ENCODE peak calls at places on chromosomes 1 and 21, in four cellular contexts. A is GM23338, M is IMR-90, E is Karpas-422. Z is an unnamed sample.

GRCh38 chr1:19156676-19157075 is 53.4 kb downstream of the UBR4 start:
- DNase-seq in A (no peak), M (peak; percentile 44), E (no peak), Z (no peak)

GRCh38 chr21:17858764-17859163 is 39.6 kb upstream of the C21orf91 start:
- DNase-seq in A (no peak), M (no peak), E (no peak), Z (no peak)

GRCh38 chr1:117795792-117796191 is 133.6 kb downstream of the GDAP2 start:
- DNase-seq in A (no peak), M (no peak), E (no peak), Z (no peak)

GRCh38 chr21:43744725-43745124 is 25.8 kb downstream of the PDXK start:
- DNase-seq in A (no peak), M (no peak), E (no peak), Z (no peak)

GRCh38 chr1:245031041-245031440 is 123.7 kb upstream of the KIF26B start:
- DNase-seq in A (no peak), M (no peak), E (peak; percentile 4), Z (no peak)

GRCh38 chr1:217443845-217444244 is 187.0 kb downstream of the GPATCH2 start:
- DNase-seq in A (no peak), M (no peak), E (no peak), Z (no peak)

GRCh38 chr1:59967141-59967697 is 40.6 kb upstream of the CYP2J2 start:
- DNase-seq in A (no peak), M (peak; percentile 59), E (no peak), Z (no peak)

GRCh38 chr1:245245021-245245667 is 90.4 kb downstream of the KIF26B start:
- DNase-seq in A (no peak), M (no peak), E (no peak), Z (no peak)

GRCh38 chr1:207186503-207186902 is 82.5 kb downstream of the C4BPA start:
- DNase-seq in A (no peak), M (no peak), E (no peak), Z (no peak)

GRCh38 chr1:85756864-85757263 is 48.6 kb upstream of the ZNHIT6 start:
- DNase-seq in A (no peak), M (no peak), E (no peak), Z (no peak)

DNA sequence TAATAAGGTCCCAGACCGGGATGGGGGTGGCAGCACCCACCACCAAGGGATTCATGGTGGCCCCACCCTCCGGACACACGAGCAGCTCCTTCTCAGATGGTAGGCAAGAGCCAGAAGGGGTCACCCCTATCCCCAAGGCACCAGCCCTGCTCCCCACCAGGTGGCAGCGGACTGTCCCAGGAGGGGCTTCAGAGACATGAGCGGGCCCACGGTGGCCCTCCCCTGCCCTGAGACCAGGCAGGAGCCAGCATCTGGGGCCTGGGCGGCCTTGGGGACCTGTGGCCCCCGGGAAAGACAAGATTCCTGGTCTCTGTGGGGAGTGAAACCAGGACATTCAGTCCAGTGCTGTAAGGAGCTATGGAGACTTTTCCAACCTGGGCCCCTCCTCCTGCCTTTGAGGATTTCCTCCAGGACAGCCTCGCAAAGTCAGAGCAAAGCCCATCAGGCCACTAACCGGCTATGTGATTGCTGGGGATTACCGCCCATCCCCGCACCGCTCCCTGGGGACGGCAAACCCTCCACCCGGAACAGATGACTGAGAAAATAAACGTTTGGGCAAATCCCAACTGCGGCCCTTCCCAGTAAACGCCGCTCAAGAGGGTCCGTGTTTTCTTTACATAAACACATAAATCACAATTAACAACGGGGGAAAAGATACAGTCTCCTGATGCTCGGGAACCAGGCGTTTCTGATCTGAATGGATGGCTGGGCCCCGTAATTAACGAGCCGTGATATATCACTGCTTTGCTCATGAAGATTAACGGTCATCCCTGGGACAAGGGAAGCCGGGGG is 50.9 kb upstream of the ARHGEF16 start:
- DNase-seq in A (peak; percentile 74), M (no peak), E (no peak), Z (no peak)
- H3K27ac ChIP-seq in A (no peak overlapping the region), M (no peak overlapping the region), E (no peak overlapping the region), Z (no peak overlapping the region)

GRCh38 chr21:44931137-44931500 is 8.7 kb upstream of the SLX9 start:
- DNase-seq in A (peak; percentile 57), M (no peak), E (peak; percentile 98), Z (no peak)
- H3K27me3 ChIP-seq in A (peaks cover 85% of the 10 kb centered on the region), M (peaks cover 70% of the 10 kb centered on the region), E (no peaks in the 10 kb centered on the region), Z (no peaks in the 10 kb centered on the region)

DNA sequence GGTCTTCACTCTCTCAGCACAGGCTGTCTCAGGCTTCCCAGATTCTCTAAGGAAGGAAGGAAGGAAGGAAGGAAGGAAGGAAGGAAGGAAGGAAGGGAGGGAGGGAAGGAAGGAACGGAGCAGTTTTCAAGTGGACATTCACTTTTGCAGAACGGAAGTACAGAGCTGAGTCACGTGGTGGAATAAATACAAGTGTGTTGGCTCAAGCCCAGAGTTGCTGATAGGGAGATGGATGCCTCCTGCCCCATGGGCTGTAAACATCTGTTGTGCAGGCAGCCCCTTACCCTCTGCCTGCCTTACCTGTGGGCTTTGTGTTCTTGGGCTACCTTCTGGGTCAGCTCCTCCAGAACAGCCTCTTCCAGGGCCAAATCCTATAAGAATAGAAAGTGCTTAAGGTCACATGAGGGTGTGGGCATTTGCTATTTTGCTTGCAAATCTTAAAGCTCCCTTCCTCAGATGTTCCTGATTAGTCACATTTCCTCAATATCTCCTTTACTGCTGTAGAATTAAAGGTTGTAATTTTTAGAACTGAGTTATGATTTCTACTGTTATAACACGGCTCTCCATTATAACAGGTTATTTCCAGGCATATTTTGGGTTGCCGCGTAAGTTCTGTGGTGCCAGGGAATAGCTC is 121.7 kb downstream of the SMYD2 start:
- DNase-seq in A (no peak), M (peak; percentile 57), E (no peak), Z (no peak)
- H3K4me1 ChIP-seq in A (peaks cover 26% of the 10 kb centered on the region), M (peaks cover 18% of the 10 kb centered on the region), E (peaks cover 25% of the 10 kb centered on the region), Z (no peaks in the 10 kb centered on the region)

DNA sequence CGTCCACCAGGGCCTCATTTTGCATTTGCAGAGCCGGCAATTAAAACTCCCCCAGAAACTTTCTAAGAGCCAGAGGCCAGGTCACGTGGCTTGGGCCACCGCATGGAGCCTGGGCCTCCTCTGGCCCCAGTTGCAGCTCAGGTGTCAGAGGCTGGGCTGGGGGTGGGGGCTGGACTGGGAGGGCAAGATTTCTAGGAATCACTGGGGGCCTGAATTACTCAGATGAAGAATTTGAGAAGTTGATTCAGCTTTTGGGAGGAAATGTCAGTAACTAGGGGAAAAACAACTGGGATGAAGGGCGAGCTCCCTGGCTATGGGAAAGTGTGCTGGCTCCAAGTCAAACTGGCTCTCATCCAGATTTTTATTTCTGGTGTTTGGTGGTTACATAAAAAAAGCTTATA is 151.0 kb downstream of the CDC7 start:
- DNase-seq in A (no peak), M (peak; percentile 56), E (no peak), Z (no peak)
- H3K27ac ChIP-seq in A (no peak overlapping the region), M (peak overlapping the region; percentile 71), E (no peak overlapping the region), Z (no peak overlapping the region)

DNA sequence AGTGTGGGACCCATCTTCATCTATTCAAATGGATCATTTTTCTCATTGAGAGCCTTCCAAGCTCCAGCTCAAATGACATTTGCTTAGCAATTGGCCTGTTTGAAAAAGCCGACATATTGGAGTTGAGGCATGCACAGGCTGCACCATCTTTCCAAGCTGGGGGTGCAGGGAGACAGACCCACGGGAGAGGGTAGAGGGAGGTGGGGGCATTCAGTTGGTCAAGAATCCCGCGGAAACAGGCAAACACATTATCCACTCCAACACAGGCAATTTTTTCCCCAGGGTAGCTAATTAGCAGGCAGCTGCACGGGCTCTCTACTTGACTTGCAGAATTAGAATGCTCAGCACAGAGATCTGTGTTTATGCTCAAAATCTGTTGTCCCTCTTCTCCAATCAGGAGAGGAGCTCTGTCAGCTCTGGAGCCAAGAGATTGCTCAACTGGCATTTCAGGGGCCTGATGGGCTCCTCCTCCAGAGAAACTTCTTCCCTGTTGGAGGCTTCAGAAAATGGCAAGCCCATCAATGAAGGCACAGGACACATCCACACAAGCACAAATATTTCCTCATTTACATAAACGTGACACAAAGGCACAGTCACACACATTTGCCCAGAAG is 267.8 kb downstream of the FOXD2 start:
- DNase-seq in A (no peak), M (no peak), E (no peak), Z (no peak)
- H3K27me3 ChIP-seq in A (peaks cover 63% of the 10 kb centered on the region), M (peaks cover 36% of the 10 kb centered on the region), E (no peaks in the 10 kb centered on the region), Z (peaks cover 9% of the 10 kb centered on the region)

GRCh38 chr1:11653616-11654570 is at the start of gene FBXO2:
- DNase-seq in A (peak; percentile 34), M (no peak), E (no peak), Z (no peak)

GRCh38 chr1:11654571-11655262 is at the start of gene FBXO44:
- DNase-seq in A (peak; percentile 91), M (no peak), E (no peak), Z (peak; percentile 53)

GRCh38 chr1:11651017-11651416 is 3.2 kb downstream of the FBXO2 start:
- DNase-seq in A (no peak), M (no peak), E (no peak), Z (no peak)

GRCh38 chr1:11652203-11652780 is 1.9 kb downstream of the FBXO2 start:
- DNase-seq in A (no peak), M (no peak), E (no peak), Z (no peak)

DNA sequence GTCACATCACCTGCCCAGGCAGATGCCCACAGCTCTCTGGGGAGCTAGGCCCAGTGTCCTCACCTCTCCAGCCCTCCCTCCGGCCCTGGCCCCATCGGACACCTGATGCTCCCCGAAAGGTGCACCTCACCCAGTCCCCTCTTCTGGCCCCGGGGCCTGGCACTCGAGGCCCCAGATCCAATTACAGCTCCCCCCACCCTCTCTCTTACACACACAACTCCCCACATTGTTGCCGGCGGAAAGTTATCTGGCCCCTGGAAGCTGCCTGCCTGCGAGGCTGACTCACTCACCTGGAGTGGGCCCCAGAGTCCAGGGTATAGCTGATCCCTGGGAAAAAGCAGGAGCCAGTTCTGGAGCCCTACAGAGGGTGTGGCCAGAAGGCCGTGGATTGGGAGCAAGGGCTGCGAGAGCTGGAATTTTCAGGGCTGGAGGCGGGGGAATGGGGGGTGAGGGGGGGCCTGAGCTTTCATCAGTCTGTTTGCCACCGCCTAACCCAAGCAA is 1.1 kb downstream of the FBXO2 start:
- DNase-seq in A (peak; percentile 69), M (peak; percentile 18), E (no peak), Z (no peak)
- H3K4me1 ChIP-seq in A (peaks cover 37% of the 10 kb centered on the region), M (no peaks in the 10 kb centered on the region), E (peaks cover 10% of the 10 kb centered on the region), Z (peaks cover 33% of the 10 kb centered on the region)

GRCh38 chr1:243267346-243268283 is 11.8 kb downstream of the SDCCAG8 start:
- DNase-seq in A (no peak), M (no peak), E (peak; percentile 56), Z (no peak)

GRCh38 chr1:243261389-243261788 is 5.5 kb downstream of the SDCCAG8 start:
- DNase-seq in A (no peak), M (peak; percentile 81), E (no peak), Z (no peak)

GRCh38 chr1:243266231-243266630 is 10.4 kb downstream of the SDCCAG8 start:
- DNase-seq in A (no peak), M (no peak), E (no peak), Z (no peak)

GRCh38 chr1:243263824-243264223 is 8.0 kb downstream of the SDCCAG8 start:
- DNase-seq in A (no peak), M (no peak), E (no peak), Z (no peak)

GRCh38 chr1:243264718-243265117 is 8.9 kb downstream of the SDCCAG8 start:
- DNase-seq in A (no peak), M (peak; percentile 91), E (no peak), Z (no peak)
- H3K27ac ChIP-seq in A (no peak overlapping the region), M (peak overlapping the region; percentile 44), E (no peak overlapping the region), Z (no peak overlapping the region)

GRCh38 chr1:18112611-18113010 is 5.0 kb downstream of the IGSF21 start:
- DNase-seq in A (no peak), M (no peak), E (no peak), Z (no peak)
- H3K27me3 ChIP-seq in A (peaks cover 49% of the 10 kb centered on the region), M (peaks cover 36% of the 10 kb centered on the region), E (no peaks in the 10 kb centered on the region), Z (no peaks in the 10 kb centered on the region)

GRCh38 chr1:178560871-178561376 is 48.0 kb downstream of the TEX35 start:
- DNase-seq in A (no peak), M (no peak), E (no peak), Z (no peak)
- H3K4me1 ChIP-seq in A (no peaks in the 10 kb centered on the region), M (no peaks in the 10 kb centered on the region), E (peaks cover 24% of the 10 kb centered on the region), Z (no peaks in the 10 kb centered on the region)

Z was measured in naive thymus-derived CD4-positive, alpha-beta T cell.